ENCODE peak calls at places on chromosome 4, in four cellular contexts. R is endothelial cell, T is thoracic aorta, K is neural crest cell. X is an unnamed sample.

GRCh38 chr4:73589261-73589847 is 30.9 kb downstream of the RASSF6 start:
- DNase-seq in R (no peak), T (no peak), K (no peak), X (no peak)

GRCh38 chr4:40258624-40259023 is 61.8 kb downstream of the RHOH start:
- DNase-seq in R (no peak), T (no peak), K (no peak), X (no peak)

GRCh38 chr4:142366821-142367220 is 479.3 kb downstream of the INPP4B start:
- DNase-seq in R (no peak), T (no peak), K (no peak), X (no peak)

GRCh38 chr4:145132521-145133098 is 34.5 kb downstream of the ABCE1 start:
- DNase-seq in R (no peak), T (no peak), K (no peak), X (peak)

GRCh38 chr4:144174401-144175067 is 34.0 kb upstream of the GYPA start:
- DNase-seq in R (peak), T (no peak), K (no peak), X (peak)

GRCh38 chr4:26088433-26088928 is 174.5 kb downstream of the SMIM20 start:
- DNase-seq in R (no peak), T (no peak), K (no peak), X (peak)

GRCh38 chr4:125315571-125316390 is 1.0 kb downstream of the FAT4 start:
- DNase-seq in R (peak), T (no peak), K (peak), X (peak)

GRCh38 chr4:152255437-152255836 is 280.5 kb downstream of the FBXW7 start:
- DNase-seq in R (no peak), T (no peak), K (no peak), X (peak)

GRCh38 chr4:23594125-23594524 is 295.7 kb downstream of the PPARGC1A start:
- DNase-seq in R (no peak), T (no peak), K (no peak), X (no peak)

GRCh38 chr4:113435893-113436292 is 325.6 kb downstream of the CAMK2D start:
- DNase-seq in R (no peak), T (no peak), K (no peak), X (no peak)

GRCh38 chr4:126375462-126376054 is 1060.8 kb downstream of the FAT4 start:
- DNase-seq in R (no peak), T (no peak), K (no peak), X (no peak)

GRCh38 chr4:74632634-74633033 is 161.7 kb downstream of the BTC start:
- DNase-seq in R (no peak), T (peak), K (no peak), X (no peak)

GRCh38 chr4:82785248-82786003 is 13.2 kb downstream of the SCD5 start:
- DNase-seq in R (no peak), T (no peak), K (no peak), X (no peak)

GRCh38 chr4:6727081-6727942 is 11.3 kb downstream of the BLOC1S4 start:
- DNase-seq in R (no peak), T (no peak), K (peak), X (no peak)

GRCh38 chr4:112321768-112322684 is 24.9 kb downstream of the ALPK1 start:
- DNase-seq in R (peak), T (peak), K (peak), X (peak)

GRCh38 chr4:25881187-25881586 is 18.4 kb upstream of the SEL1L3 start:
- DNase-seq in R (no peak), T (no peak), K (no peak), X (no peak)

GRCh38 chr4:167032876-167033275 is 201.4 kb downstream of the SPOCK3 start:
- DNase-seq in R (no peak), T (no peak), K (no peak), X (no peak)

GRCh38 chr4:172898715-172899114 is 269.9 kb upstream of the GALNT7 start:
- DNase-seq in R (no peak), T (no peak), K (no peak), X (no peak)

GRCh38 chr4:75232546-75232945 is 281.7 kb downstream of the RCHY1 start:
- DNase-seq in R (no peak), T (no peak), K (no peak), X (no peak)

GRCh38 chr4:76954489-76954888 is 4.9 kb downstream of the SEPTIN11 start:
- DNase-seq in R (no peak), T (no peak), K (no peak), X (no peak)

DNA sequence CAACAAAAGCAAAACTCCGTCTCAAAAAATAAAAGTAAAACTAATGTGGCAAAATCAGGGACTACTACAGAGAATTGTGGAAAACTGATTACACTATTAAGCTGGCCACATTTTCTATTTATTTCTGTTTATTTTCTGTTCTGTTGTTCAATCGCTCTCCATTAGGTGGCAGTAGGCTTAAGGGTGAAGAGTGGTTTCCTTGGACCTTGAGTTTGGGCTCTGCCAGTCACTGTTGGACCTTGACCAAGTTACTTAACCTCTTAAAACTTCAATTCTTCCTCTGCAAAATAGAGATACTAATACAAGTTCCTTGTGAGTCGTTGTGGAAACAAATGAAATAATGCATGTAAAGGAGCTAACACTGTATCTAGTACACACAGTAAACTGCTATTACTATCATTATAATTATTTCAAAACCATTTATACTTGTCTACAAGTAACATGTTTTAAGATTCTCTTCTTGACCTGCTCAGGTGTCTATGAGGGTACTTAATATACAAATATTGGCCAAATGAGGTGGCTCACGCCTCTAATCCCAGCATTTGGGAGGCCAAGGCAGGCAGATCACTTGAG is 15.2 kb downstream of the HSD17B11 start:
- DNase-seq in R (no peak), T (no peak), K (no peak), X (peak)
- TF ChIP-seq CTCF in R (peak), T (peak), K (peak), X (peak)

GRCh38 chr4:54588404-54588803 is 69.4 kb upstream of the KIT start:
- DNase-seq in R (no peak), T (no peak), K (no peak), X (no peak)

GRCh38 chr4:54587107-54587506 is 70.7 kb upstream of the KIT start:
- DNase-seq in R (no peak), T (no peak), K (no peak), X (no peak)

GRCh38 chr4:54586343-54586953 is 71.3 kb upstream of the KIT start:
- DNase-seq in R (no peak), T (no peak), K (no peak), X (no peak)

GRCh38 chr4:54587516-54587915 is 70.2 kb upstream of the KIT start:
- DNase-seq in R (no peak), T (no peak), K (no peak), X (no peak)

GRCh38 chr4:54589586-54589985 is 68.2 kb upstream of the KIT start:
- DNase-seq in R (no peak), T (no peak), K (no peak), X (no peak)
- TF ChIP-seq CTCF in R (no peak), T (no peak), K (no peak), X (no peak)

DNA sequence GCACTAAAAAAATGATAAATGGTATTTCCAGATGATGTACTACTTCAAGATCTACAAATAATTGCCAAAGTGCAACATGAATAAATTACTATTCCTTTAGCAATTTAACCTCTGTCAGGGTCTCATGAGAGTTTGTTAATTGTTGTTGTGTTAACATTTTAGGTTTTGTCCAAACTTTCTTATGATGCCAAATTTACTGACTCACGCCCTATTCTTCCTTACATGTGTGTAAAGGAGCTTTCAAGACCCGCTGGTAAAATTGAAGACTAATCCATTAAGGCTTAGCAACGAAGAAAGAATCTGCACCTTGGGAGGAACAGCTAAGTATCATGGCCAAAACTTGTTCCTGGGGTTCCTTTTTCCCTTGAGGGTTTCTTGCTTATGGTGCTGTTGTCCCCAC is 252.7 kb upstream of the JADE1 start:
- DNase-seq in R (no peak), T (no peak), K (no peak), X (no peak)
- TF ChIP-seq CTCF in R (no peak), T (no peak), K (no peak), X (no peak)

GRCh38 chr4:48216563-48216962 is 53.1 kb downstream of the TEC start:
- DNase-seq in R (no peak), T (no peak), K (no peak), X (no peak)
- TF ChIP-seq CTCF in R (no peak), T (no peak), K (no peak), X (no peak)

DNA sequence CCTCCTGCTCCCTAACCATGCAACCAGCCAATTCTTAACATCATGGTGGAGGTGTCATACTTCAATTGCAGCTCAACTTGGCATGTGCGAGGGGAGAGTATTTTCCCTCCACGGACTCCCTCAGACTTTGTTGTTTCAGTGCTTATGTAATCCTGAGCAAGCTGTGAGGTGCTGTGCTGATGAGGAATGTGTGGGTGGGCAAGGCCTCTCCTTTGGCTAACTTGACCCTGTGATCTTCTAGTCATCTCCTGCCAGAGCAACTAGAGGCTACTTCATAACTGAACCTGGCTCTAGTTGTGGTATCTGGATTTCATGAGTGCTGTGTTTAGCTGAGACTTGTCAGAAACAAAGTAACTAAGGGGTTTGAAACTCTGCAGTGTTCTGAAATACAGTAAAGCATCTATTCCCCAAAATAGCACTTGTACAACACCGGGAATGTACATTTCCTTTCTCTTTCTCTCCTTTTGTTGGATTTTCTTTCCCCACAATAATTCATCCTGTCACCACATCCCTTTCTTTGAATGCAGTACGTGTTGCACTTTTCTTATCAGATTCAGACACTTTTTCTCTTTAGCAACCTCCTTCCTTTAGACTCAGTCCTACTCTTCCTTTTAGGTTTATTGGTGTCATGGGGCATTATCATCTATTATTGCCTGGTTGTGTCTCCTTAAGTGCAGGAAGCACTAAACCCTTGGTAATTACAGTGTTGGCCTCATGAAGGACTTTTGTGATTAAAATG is 415.2 kb upstream of the NR3C2 start:
- DNase-seq in R (no peak), T (no peak), K (no peak), X (no peak)
- TF ChIP-seq CTCF in R (no peak), T (no peak), K (no peak), X (no peak)

GRCh38 chr4:87009095-87009648 is 74.4 kb downstream of the AFF1 start:
- DNase-seq in R (no peak), T (no peak), K (no peak), X (no peak)
- TF ChIP-seq CTCF in R (no peak), T (no peak), K (no peak), X (no peak)

X was measured in GM10248.